ENCODE peak calls at places on chromosomes 11 and 22, in four cellular contexts. V is neural progenitor cell, U is hepatocyte, L is tibial artery. T is an unnamed sample.

GRCh38 chr11:119509277-119509841 is 86.4 kb upstream of the THY1 start:
- DNase-seq in U (no peak), L (no peak), V (no peak), T (no peak)

GRCh38 chr11:119111361-119111925 is 4.3 kb downstream of the C2CD2L start:
- DNase-seq in U (no peak), V (no peak), L (no peak), T (no peak)

GRCh38 chr11:28318861-28319260 is 210.7 kb downstream of the METTL15 start:
- DNase-seq in U (no peak), L (no peak), V (peak; percentile 9), T (no peak)

GRCh38 chr11:9758676-9759518 is 95.0 kb downstream of the SWAP70 start:
- DNase-seq in L (peak; percentile 93), V (peak; percentile 64), U (peak; percentile 90), T (peak; percentile 64)

GRCh38 chr11:76159303-76159937 is 46.9 kb downstream of the WNT11 start:
- DNase-seq in V (no peak), L (no peak), U (no peak), T (no peak)

GRCh38 chr11:117418685-117419084 is 91.0 kb downstream of the CEP164 start:
- DNase-seq in V (no peak), U (peak; percentile 30), L (no peak), T (no peak)

GRCh38 chr11:120399312-120399711 is 63.1 kb downstream of the ARHGEF12 start:
- DNase-seq in V (no peak), U (no peak), L (no peak), T (no peak)

GRCh38 chr22:46256358-46256958 is 6.4 kb upstream of the CDPF1 start:
- DNase-seq in U (no peak), V (no peak), L (no peak), T (no peak)

GRCh38 chr11:91421586-91421985 is 803.0 kb upstream of the FAT3 start:
- DNase-seq in L (no peak), U (no peak), V (no peak), T (no peak)

GRCh38 chr22:48806227-48806781 is 1021.4 kb downstream of the BRD1 start:
- DNase-seq in U (no peak), V (no peak), L (no peak), T (no peak)

GRCh38 chr22:38177926-38178604 is 3.6 kb downstream of the PLA2G6 start:
- DNase-seq in V (peak; percentile 67), U (peak; percentile 80), L (peak; percentile 74), T (peak; percentile 87)

GRCh38 chr11:8338138-8338537 is 74.5 kb upstream of the LMO1 start:
- DNase-seq in L (no peak), V (peak; percentile 67), U (peak; percentile 57), T (peak; percentile 52)

GRCh38 chr11:114171257-114172054 is 111.9 kb downstream of the ZBTB16 start:
- DNase-seq in U (peak; percentile 69), L (peak; percentile 95), V (no peak), T (no peak)

GRCh38 chr11:36411202-36411640 is 98.9 kb downstream of the TRAF6 start:
- DNase-seq in V (no peak), U (no peak), L (no peak), T (no peak)

GRCh38 chr22:47154621-47155081 is 392.2 kb downstream of the TBC1D22A start:
- DNase-seq in L (no peak), V (no peak), U (peak; percentile 15), T (no peak)

GRCh38 chr11:64842851-64843841 is 1.3 kb downstream of the CDC42BPG start:
- DNase-seq in L (no peak), V (peak; percentile 46), U (peak; percentile 81), T (no peak)

GRCh38 chr11:117419136-117419914 is 91.7 kb downstream of the CEP164 start:
- DNase-seq in V (no peak), L (peak; percentile 42), U (no peak), T (peak; percentile 14)

GRCh38 chr22:39518996-39519680 is 1.2 kb upstream of the ATF4 start:
- DNase-seq in L (no peak), V (peak; percentile 60), U (peak; percentile 56), T (peak; percentile 52)

GRCh38 chr11:72179804-72180396 is 12.0 kb upstream of the FOLR1 start:
- DNase-seq in V (no peak), U (no peak), L (no peak), T (no peak)

GRCh38 chr11:123356539-123356938 is 73.5 kb upstream of the GRAMD1B start:
- DNase-seq in L (no peak), V (no peak), U (no peak), T (no peak)

GRCh38 chr11:11436715-11437313 is 83.8 kb upstream of the CSNK2A3 start:
- DNase-seq in U (no peak), V (no peak), L (no peak), T (no peak)

GRCh38 chr22:24510694-24511625 is 15.8 kb downstream of the UPB1 start:
- DNase-seq in U (peak; percentile 51), V (no peak), L (no peak), T (peak; percentile 49)

GRCh38 chr22:50025993-50026392 is 13.4 kb upstream of the IL17REL start:
- DNase-seq in U (no peak), L (no peak), V (no peak), T (no peak)

GRCh38 chr11:112238041-112238440 is 11.8 kb downstream of the PTS start:
- DNase-seq in U (no peak), V (no peak), L (no peak), T (no peak)

GRCh38 chr11:95680169-95680929 is 109.2 kb downstream of the FAM76B start:
- DNase-seq in U (peak; percentile 66), L (no peak), V (no peak), T (peak; percentile 61)

GRCh38 chr11:111735262-111736116 is 30.7 kb downstream of the PPP2R1B start:
- DNase-seq in V (no peak), U (peak; percentile 84), L (peak; percentile 93), T (peak; percentile 98)

GRCh38 chr11:6647282-6647679 is 8.3 kb downstream of the DCHS1 start:
- DNase-seq in V (no peak), L (no peak), U (peak; percentile 49), T (peak; percentile 29)

GRCh38 chr11:121452609-121453150 is at the start of gene SORL1-AS1:
- DNase-seq in L (no peak), V (peak; percentile 10), U (peak; percentile 50), T (no peak)

GRCh38 chr11:111413849-111414248 is 34.8 kb upstream of the POU2AF1 start:
- DNase-seq in L (no peak), U (no peak), V (no peak), T (no peak)

GRCh38 chr11:88307749-88308425 is 29.6 kb downstream of the CTSC start:
- DNase-seq in V (peak; percentile 30), L (no peak), U (no peak), T (no peak)

GRCh38 chr11:83449338-83449913 is 163.3 kb upstream of the CCDC90B start:
- DNase-seq in U (no peak), V (no peak), L (no peak), T (no peak)

GRCh38 chr11:44574620-44575287 is 9.3 kb downstream of the CD82 start:
- DNase-seq in V (no peak), L (no peak), U (no peak), T (peak; percentile 92)

DNA sequence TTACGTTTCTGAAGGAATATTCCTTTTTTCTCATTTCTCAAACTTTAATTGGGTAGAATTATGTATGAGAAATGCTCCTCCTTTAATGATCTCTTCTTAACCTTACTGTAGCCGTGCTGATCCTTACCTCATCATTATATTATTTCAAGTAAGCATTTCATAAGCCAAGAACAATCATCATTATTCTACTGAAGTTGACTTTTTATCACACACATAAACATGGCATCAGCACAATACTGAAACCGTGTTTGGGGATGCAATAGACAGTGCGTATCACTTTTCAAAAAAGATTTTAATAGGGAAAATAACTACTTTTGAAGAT is 162.8 kb downstream of the ARHGAP42 start:
- DNase-seq in L (no peak), V (no peak), U (no peak), T (no peak)
- H3K4me3 ChIP-seq in L (no peak overlapping the region), V (no peak overlapping the region), U (no peak overlapping the region), T (no peak overlapping the region)

GRCh38 chr11:86551286-86551685 is 121.1 kb downstream of the ME3 start:
- DNase-seq in V (no peak), L (no peak), U (peak; percentile 52), T (peak; percentile 88)
- H3K27ac ChIP-seq in V (no peak overlapping the region), L (peak overlapping the region; percentile 68), U (peak overlapping the region; percentile 62), T (peak overlapping the region; percentile 50)

DNA sequence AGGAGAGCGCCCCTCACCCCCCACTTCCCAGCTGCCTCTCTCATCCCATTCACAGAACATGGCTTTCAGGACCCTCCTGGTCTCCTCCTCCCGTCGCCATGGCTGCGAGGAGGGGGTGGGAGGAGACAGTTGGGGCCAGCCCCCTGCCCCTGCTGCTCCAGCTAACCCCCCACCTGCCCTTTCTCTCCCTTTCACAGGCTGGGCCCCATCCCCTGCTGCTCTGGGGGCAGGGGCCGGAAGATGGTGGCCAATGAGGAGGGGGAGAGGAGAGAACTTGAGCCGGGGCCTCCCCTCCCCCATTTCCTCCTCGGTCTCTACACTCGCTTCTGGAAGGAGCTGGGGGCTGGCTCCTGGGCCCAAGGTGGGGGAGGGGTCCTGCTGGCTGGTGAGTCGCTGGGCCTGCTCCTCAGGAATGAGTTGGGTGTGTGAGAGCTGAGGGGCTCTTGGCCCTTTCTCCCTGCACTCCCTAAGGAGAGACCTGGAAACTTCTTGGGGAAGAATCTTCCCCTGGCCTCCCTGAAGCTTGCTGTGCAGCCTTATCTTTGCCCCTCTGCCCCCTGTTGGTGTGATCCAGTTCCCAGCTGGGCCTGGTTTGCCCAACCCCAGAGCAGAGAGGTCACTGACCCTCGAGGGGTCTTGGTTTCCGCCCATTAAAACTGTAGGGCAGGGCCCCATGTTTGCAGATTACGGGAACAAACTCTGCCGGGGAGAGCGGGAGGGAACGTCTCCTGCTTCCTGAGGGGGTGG is 10.2 kb downstream of the YPEL4 start:
- DNase-seq in V (peak; percentile 98), U (peak; percentile 86), L (no peak), T (no peak)
- TF ChIP-seq CTCF in V (peak; percentile 32), U (peak; percentile 22), L (no peak), T (peak; percentile 34)

GRCh38 chr22:21915624-21916308 is 36.9 kb downstream of the PPM1F start:
- DNase-seq in U (no peak), L (no peak), V (no peak), T (no peak)
- H3K4me3 ChIP-seq in U (no peak overlapping the region), L (no peak overlapping the region), V (no peak overlapping the region), T (no peak overlapping the region)

GRCh38 chr22:35379146-35379993 is 1.5 kb upstream of the HMOX1 start:
- DNase-seq in V (no peak), L (no peak), U (peak; percentile 74), T (no peak)
- H3K27ac ChIP-seq in V (no peak overlapping the region), L (peak overlapping the region; percentile 88), U (peak overlapping the region; percentile 70), T (no peak overlapping the region)

GRCh38 chr22:18024276-18024939 is at the start of gene MICAL3:
- DNase-seq in V (peak; percentile 82), U (peak; percentile 88), L (peak; percentile 79), T (no peak)
- TF ChIP-seq CTCF in V (peak; percentile 58), U (peak; percentile 58), L (peak; percentile 50), T (peak; percentile 65)